ENCODE peak calls at places on chromosomes 12 and 14, in six cellular contexts. K is CD8-positive, alpha-beta T cell; Q is amniotic stem cell; T is OCI-LY7; A is skeletal muscle cell; N is tibial nerve. S is an unnamed sample.

GRCh38 chr14:34966413-34966812 is 16.4 kb upstream of the SRP54 start:
- DNase-seq in K (no peak), T (no peak), N (no peak), Q (no peak), A (no peak), S (no peak)

GRCh38 chr14:72594099-72594901 is 299.6 kb downstream of the DPF3 start:
- DNase-seq in K (no peak), T (no peak), Q (no peak), A (no peak), N (no peak), S (no peak)

GRCh38 chr12:98948566-98948965 is 303.5 kb downstream of the APAF1 start:
- DNase-seq in T (no peak), N (no peak), A (no peak), Q (no peak), K (no peak), S (no peak)

GRCh38 chr12:48454675-48455074 is 17.7 kb upstream of the ANP32D start:
- DNase-seq in K (no peak), A (no peak), Q (no peak), N (no peak), T (peak), S (peak)

GRCh38 chr12:127304751-127305725 is 961.9 kb upstream of the TMEM132C start:
- DNase-seq in K (no peak), Q (no peak), N (no peak), A (no peak), T (no peak), S (no peak)

GRCh38 chr12:31521972-31522371 is 69.0 kb downstream of the DENND5B start:
- DNase-seq in K (no peak), T (no peak), Q (no peak), N (no peak), A (peak), S (no peak)

GRCh38 chr14:32932921-32933622 is 5.6 kb upstream of the NPAS3 start:
- DNase-seq in T (no peak), N (no peak), K (no peak), A (no peak), Q (no peak), S (no peak)

GRCh38 chr12:47383942-47384341 is 304.2 kb upstream of the AMIGO2 start:
- DNase-seq in K (no peak), N (no peak), Q (no peak), A (peak), T (no peak), S (no peak)

GRCh38 chr12:102462803-102463499 is 17.4 kb downstream of the IGF1 start:
- DNase-seq in T (no peak), N (no peak), Q (no peak), K (no peak), A (peak), S (no peak)

GRCh38 chr12:98738002-98738401 is 92.9 kb downstream of the APAF1 start:
- DNase-seq in N (no peak), K (no peak), A (no peak), Q (no peak), T (no peak), S (no peak)

GRCh38 chr14:58747181-58747580 is 109.4 kb downstream of the DACT1 start:
- DNase-seq in Q (no peak), K (no peak), T (no peak), N (peak), A (peak), S (peak)

GRCh38 chr14:96592591-96593388 is 90.6 kb downstream of the PAPOLA start:
- DNase-seq in T (no peak), Q (no peak), N (no peak), K (peak), A (no peak), S (no peak)

GRCh38 chr14:67186369-67186768 is 2.9 kb upstream of the GARIN2 start:
- DNase-seq in N (no peak), A (no peak), T (no peak), K (no peak), Q (no peak), S (no peak)

GRCh38 chr12:107884769-107885694 is 110.5 kb downstream of the ASCL4 start:
- DNase-seq in T (peak), A (peak), N (no peak), K (no peak), Q (peak), S (no peak)

GRCh38 chr14:81269100-81269978 is 48.6 kb upstream of the GTF2A1 start:
- DNase-seq in K (no peak), A (peak), T (peak), Q (no peak), N (no peak), S (peak)

GRCh38 chr12:68559984-68560822 is 50.5 kb upstream of the RAP1B start:
- DNase-seq in K (no peak), T (no peak), N (no peak), A (no peak), Q (no peak), S (no peak)

S was measured in BJ.